ENCODE peak calls at places on chromosome 5, in four cellular contexts. I is SK-N-SH, R is HepG2, Y is H1. U is an unnamed sample.

GRCh38 chr5:148186248-148187003 is 16.4 kb upstream of the SPINK6 start:
- DNase-seq in I (no peak), R (no peak), Y (no peak), U (no peak)

GRCh38 chr5:179227196-179227577 is 118.1 kb downstream of the ADAMTS2 start:
- DNase-seq in I (no peak), R (no peak), Y (no peak), U (no peak)

GRCh38 chr5:179387151-179388110 is 42.2 kb upstream of the ADAMTS2 start:
- DNase-seq in I (no peak), R (no peak), Y (no peak), U (no peak)

GRCh38 chr5:96758621-96759020 is 49.1 kb downstream of the ERAP1 start:
- DNase-seq in I (no peak), R (no peak), Y (no peak), U (no peak)

GRCh38 chr5:171750316-171750788 is 35.3 kb upstream of the SMIM23 start:
- DNase-seq in I (peak; percentile 26), R (peak; percentile 4), Y (no peak), U (no peak)

GRCh38 chr5:3460416-3460815 is 135.2 kb upstream of the IRX1 start:
- DNase-seq in I (no peak), R (no peak), Y (no peak), U (no peak)

GRCh38 chr5:112734597-112734996 is 3.1 kb upstream of the APC start:
- DNase-seq in I (no peak), R (no peak), Y (no peak), U (no peak)

GRCh38 chr5:68287976-68288755 is 72.6 kb downstream of the PIK3R1 start:
- DNase-seq in I (peak; percentile 83), R (peak; percentile 88), Y (no peak), U (peak; percentile 77)

GRCh38 chr5:1465117-1465516 is 19.9 kb upstream of the SLC6A3 start:
- DNase-seq in I (no peak), R (no peak), Y (no peak), U (no peak)

GRCh38 chr5:128791312-128791711 is 174.0 kb upstream of the SLC27A6 start:
- DNase-seq in I (no peak), R (no peak), Y (no peak), U (no peak)

GRCh38 chr5:132046915-132047314 is 13.5 kb upstream of the IL3 start:
- DNase-seq in I (no peak), R (no peak), Y (no peak), U (no peak)

GRCh38 chr5:56303511-56303910 is 70.4 kb upstream of the ANKRD55 start:
- DNase-seq in I (no peak), R (no peak), Y (no peak), U (no peak)

GRCh38 chr5:115601709-115602584 is at the start of gene TICAM2:
- DNase-seq in I (peak; percentile 40), R (no peak), Y (no peak), U (peak; percentile 77)

GRCh38 chr5:89241186-89241585 is 358.2 kb upstream of the MEF2C start:
- DNase-seq in I (no peak), R (no peak), Y (no peak), U (no peak)

GRCh38 chr5:115543931-115544370 is 624 bp downstream of the FEM1C start:
- DNase-seq in I (no peak), R (peak; percentile 29), Y (no peak), U (no peak)

DNA sequence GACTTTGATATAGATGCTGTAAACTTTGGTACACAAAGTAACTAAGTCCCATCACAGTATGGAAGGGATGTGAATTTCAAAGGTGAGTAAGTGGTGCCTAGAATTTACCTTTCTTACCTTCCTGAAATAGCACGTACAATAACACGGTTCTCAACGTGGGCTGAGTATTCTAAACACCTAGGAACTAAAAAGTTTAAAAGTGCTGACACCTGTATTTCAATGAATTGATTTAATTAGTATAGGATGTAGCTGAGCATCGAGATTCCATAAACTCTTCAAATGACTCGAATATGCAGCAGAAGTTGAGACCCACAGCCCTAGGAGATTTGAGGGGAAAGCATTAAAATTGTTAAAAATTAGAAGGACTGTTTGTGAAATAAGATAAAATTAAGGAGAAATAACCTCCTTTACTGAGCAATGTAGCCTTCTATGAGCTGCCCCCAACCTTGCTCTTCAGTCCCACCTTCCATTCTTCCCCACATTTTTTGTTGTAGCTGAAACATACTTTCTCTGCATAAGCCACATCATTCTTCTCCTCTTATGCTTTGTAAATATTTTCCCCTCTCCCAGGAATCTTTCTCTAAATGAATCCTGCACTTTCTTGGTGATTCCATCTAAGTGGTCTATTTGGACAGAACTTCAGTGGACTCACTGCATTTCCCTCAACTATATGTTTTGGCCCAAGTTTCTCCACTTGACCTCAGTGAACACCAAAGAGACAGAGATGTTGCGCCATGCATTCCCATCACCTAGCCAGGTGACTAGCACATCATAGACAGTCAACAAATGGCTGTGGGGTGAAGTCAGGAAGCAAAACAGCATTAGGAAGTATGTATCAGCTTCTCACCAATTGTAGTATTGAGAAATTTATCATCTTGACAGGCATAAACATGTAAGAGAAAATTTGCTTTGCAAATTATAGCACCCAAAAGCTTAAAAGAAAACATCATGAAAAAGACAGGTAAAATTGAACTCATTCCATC is 156.5 kb upstream of the TAS2R1 start:
- DNase-seq in I (no peak), R (no peak), Y (no peak), U (no peak)
- TF ChIP-seq TCF12 in I (no peak), R (no peak), Y (no peak), U (no peak)

GRCh38 chr5:149356391-149356790 is 1.5 kb upstream of the PCYOX1L start:
- DNase-seq in I (no peak), R (no peak), Y (no peak), U (no peak)

GRCh38 chr5:149357370-149358293 is at the start of gene PCYOX1L:
- DNase-seq in I (peak; percentile 98), R (peak; percentile 92), Y (peak; percentile 87), U (peak; percentile 82)

GRCh38 chr5:149360262-149360661 is 2.4 kb downstream of the PCYOX1L start:
- DNase-seq in I (no peak), R (no peak), Y (no peak), U (no peak)

GRCh38 chr5:149358818-149359217 is 972 bp downstream of the PCYOX1L start:
- DNase-seq in I (no peak), R (no peak), Y (no peak), U (no peak)

GRCh38 chr5:149358294-149358651 is 427 bp downstream of the PCYOX1L start:
- DNase-seq in I (peak; percentile 81), R (no peak), Y (no peak), U (no peak)
- TF ChIP-seq TCF12 in I (no peak), R (no peak), Y (no peak), U (no peak)

DNA sequence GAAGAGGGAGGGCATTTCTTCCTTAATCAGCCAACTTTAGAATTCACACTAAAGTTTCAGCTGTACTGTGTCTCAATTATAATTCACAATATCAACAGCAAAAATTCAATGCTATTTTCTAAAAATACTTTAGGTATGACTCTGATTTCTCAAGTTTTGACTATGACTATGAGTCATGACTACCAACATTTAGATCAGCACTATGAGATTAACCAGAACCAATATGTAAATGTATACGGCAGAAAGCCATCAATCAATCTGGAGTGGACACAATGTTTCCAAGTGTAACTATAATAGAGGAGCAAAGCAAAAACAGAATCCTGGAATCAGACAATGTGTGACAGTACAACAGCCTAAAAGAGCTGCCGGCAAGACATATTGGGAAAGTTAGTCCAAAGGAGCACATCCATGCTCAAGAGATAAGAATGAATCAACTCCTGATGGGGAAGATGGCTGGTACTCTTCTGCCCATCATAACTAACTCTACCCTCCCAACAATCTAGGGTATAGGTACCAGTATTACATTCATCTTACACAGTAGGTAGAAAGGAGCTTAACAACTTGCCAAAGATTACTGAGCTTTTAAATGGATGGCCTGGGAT is 294.4 kb downstream of the SEMA5A start:
- DNase-seq in I (no peak), R (no peak), Y (no peak), U (no peak)
- TF ChIP-seq TCF12 in I (peak; percentile 77), R (no peak), Y (no peak), U (no peak)

GRCh38 chr5:92687793-92688467 is 893.1 kb downstream of the NR2F1-AS1 start:
- DNase-seq in I (peak; percentile 66), R (peak; percentile 43), Y (peak; percentile 3), U (no peak)
- TF ChIP-seq TCF12 in I (no peak), R (no peak), Y (no peak), U (no peak)

DNA sequence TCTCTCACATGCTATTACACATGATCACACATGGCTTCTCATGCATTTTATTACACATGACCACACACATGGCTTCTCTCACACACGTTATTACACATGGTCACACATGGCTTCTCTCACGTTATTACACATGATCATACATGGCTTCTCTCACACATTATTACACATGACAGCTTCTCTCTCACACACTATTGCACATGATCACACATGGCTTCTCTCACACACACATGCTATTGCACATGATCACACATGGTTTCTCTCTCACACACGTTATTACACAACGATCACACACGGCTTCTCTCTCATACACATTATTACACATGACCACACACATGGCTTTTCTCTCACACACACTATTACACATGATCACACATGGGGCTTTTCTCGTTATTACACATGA is 954 bp upstream of the SLC45A2 start:
- DNase-seq in I (no peak), R (no peak), Y (no peak), U (no peak)
- TF ChIP-seq TCF12 in I (no peak), R (no peak), Y (no peak), U (no peak)